ENCODE peak calls at places on chromosomes 5 and 9, in ten cellular contexts. A is suprapubic skin, S is SK-N-SH, F is HepG2, D is stomach, B is GM12878, L is esophagus muscularis mucosa, N is H1, E is sigmoid colon, I is upper lobe of left lung. R is an unnamed sample.

GRCh38 chr5:175491223-175491622 is 12.9 kb downstream of the SFXN1 start:
- DNase-seq in F (no peak), L (no peak), S (no peak), I (no peak), N (no peak), A (no peak), E (no peak), B (no peak), D (no peak), R (no peak)

GRCh38 chr9:133121200-133122166 is at the start of gene RALGDS:
- DNase-seq in F (peak; percentile 61), A (peak; percentile 94), E (peak; percentile 95), D (peak; percentile 93), B (no peak), S (peak; percentile 97), N (peak; percentile 94), I (peak; percentile 94), L (peak; percentile 97), R (peak; percentile 95)

GRCh38 chr5:43066799-43067741 is 27.0 kb upstream of the ANXA2R start:
- DNase-seq in N (peak; percentile 94), B (peak; percentile 74), I (peak; percentile 93), E (peak; percentile 93), F (peak; percentile 87), A (peak; percentile 92), D (peak; percentile 87), L (peak; percentile 97), S (peak; percentile 68), R (peak; percentile 91)

GRCh38 chr5:95178046-95178651 is 106.7 kb downstream of the MCTP1 start:
- DNase-seq in L (no peak), S (no peak), D (no peak), E (no peak), N (peak; percentile 71), A (no peak), F (peak; percentile 7), B (peak; percentile 12), I (no peak), R (no peak)

GRCh38 chr9:120014751-120015235 is 565.2 kb downstream of the CDK5RAP2 start:
- DNase-seq in F (no peak), B (no peak), E (no peak), L (no peak), N (no peak), D (no peak), S (no peak), I (no peak), A (no peak), R (no peak)

GRCh38 chr5:66881475-66882161 is 285.4 kb downstream of the MAST4 start:
- DNase-seq in L (no peak), I (peak; percentile 58), F (no peak), N (no peak), S (no peak), A (no peak), D (peak; percentile 70), E (no peak), B (no peak), R (no peak)

GRCh38 chr5:44842491-44843282 is 33.9 kb downstream of the MRPS30 start:
- DNase-seq in L (no peak), F (no peak), A (no peak), S (no peak), N (no peak), B (no peak), E (no peak), I (no peak), D (no peak), R (no peak)

GRCh38 chr9:91162311-91162710 is 199.4 kb downstream of the AUH start:
- DNase-seq in D (no peak), N (no peak), E (no peak), S (no peak), I (no peak), B (no peak), F (no peak), L (no peak), A (no peak), R (peak; percentile 6)

GRCh38 chr5:102975040-102975439 is 144.9 kb downstream of the GIN1 start:
- DNase-seq in F (no peak), I (no peak), B (no peak), L (no peak), S (no peak), E (no peak), N (no peak), A (no peak), D (no peak), R (no peak)

GRCh38 chr5:84242286-84242685 is 142.4 kb downstream of the EDIL3 start:
- DNase-seq in B (no peak), A (no peak), I (no peak), D (no peak), L (no peak), E (no peak), S (no peak), F (no peak), N (no peak), R (no peak)

GRCh38 chr5:106525438-106525837 is 1145.3 kb downstream of the EFNA5 start:
- DNase-seq in D (no peak), L (no peak), N (no peak), I (no peak), S (no peak), E (no peak), B (no peak), A (no peak), F (no peak), R (no peak)

GRCh38 chr5:106530150-106530549 is 1140.6 kb downstream of the EFNA5 start:
- DNase-seq in I (no peak), E (no peak), D (no peak), F (no peak), N (no peak), S (no peak), L (no peak), B (no peak), A (no peak), R (no peak)
- TF ChIP-seq EP300 in I (no peak), E (no peak), D (no peak), F (no peak), N (no peak), S (no peak), L (no peak), B (no peak), A (no peak), R (no peak)

DNA sequence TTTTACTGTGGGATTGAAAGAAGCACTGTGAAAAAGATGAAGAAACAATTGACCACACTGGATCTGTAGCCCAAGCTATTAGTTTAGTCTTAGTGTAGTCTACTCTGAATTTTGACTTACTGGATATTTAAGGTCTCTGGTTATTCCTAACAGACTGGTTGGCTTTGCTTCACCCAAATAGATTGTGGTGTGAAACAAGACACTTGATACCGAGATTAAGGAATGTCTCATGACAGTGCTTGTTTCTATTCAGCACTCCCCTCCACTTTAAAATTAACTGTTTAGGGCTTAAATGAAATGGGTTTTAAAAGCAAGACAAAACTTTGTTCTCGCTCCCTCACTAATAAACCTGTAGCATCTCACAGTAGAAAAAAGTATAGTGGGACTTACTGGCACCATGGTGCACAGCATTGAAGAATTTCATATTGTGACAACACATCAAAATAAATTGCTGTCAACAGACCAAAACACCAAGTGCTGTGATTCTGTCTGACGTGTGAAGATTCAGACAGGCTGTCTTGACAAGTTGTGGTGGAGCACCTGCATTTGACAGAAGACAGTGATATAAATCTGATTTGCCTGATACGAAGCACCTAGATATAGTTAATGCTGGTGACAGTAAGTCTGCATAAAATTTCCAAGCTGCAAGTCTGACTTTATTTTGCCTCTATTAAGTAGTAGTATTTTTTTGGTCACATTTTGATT is 73.1 kb downstream of the PBX3 start:
- DNase-seq in S (no peak), F (no peak), A (no peak), D (no peak), I (no peak), E (no peak), L (no peak), N (no peak), B (no peak), R (no peak)
- TF ChIP-seq POLR2AphosphoS5 in S (no peak), F (no peak), A (no peak), D (no peak), I (no peak), E (no peak), L (no peak), N (no peak), B (no peak), R (no peak)

DNA sequence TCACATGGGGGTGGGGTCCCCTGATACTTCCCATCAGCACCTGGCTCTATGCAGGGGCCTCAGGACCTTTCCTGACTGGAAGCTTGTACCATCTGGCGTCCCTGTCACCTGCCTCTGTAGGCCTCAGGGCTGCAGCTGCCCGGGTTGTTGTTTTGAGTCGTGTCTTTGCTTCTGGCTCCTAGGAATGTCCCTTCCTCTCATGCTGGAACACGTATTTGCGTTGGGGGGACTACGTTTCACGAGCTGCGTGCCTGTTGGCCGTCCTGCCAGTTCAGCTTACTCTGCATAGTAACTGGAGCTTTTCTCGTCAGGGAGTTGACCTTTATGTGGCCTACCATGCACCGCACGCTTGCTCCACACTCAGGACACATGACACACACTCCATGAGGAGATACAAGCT is 54.9 kb upstream of the IRX4 start:
- DNase-seq in I (no peak), B (no peak), E (no peak), F (no peak), L (no peak), A (no peak), S (no peak), N (no peak), D (no peak), R (no peak)
- H3K27me3 ChIP-seq in I (no peaks in the 10 kb centered on the region), B (no peaks in the 10 kb centered on the region), E (no peaks in the 10 kb centered on the region), F (peaks cover 37% of the 10 kb centered on the region), L (no peaks in the 10 kb centered on the region), A (peaks cover 3% of the 10 kb centered on the region), S (peaks cover 46% of the 10 kb centered on the region), N (no peaks in the 10 kb centered on the region), D (no peaks in the 10 kb centered on the region), R (peaks cover 8% of the 10 kb centered on the region)

GRCh38 chr5:136033848-136034247 is 5.1 kb downstream of the TGFBI start:
- DNase-seq in L (no peak), A (peak; percentile 60), F (no peak), B (no peak), D (no peak), E (peak; percentile 47), N (no peak), I (no peak), S (no peak), R (no peak)

GRCh38 chr5:136036293-136036911 is 7.6 kb downstream of the TGFBI start:
- DNase-seq in B (no peak), F (no peak), S (no peak), E (peak; percentile 35), A (peak; percentile 43), L (no peak), D (no peak), N (no peak), I (no peak), R (no peak)

GRCh38 chr5:136035837-136036236 is 7.0 kb downstream of the TGFBI start:
- DNase-seq in B (no peak), N (no peak), F (no peak), I (no peak), S (no peak), L (no peak), E (no peak), D (no peak), A (peak; percentile 42), R (no peak)

GRCh38 chr5:136034492-136034891 is 5.7 kb downstream of the TGFBI start:
- DNase-seq in E (peak; percentile 37), B (no peak), F (no peak), N (no peak), L (no peak), A (peak; percentile 46), S (no peak), I (no peak), D (no peak), R (no peak)

DNA sequence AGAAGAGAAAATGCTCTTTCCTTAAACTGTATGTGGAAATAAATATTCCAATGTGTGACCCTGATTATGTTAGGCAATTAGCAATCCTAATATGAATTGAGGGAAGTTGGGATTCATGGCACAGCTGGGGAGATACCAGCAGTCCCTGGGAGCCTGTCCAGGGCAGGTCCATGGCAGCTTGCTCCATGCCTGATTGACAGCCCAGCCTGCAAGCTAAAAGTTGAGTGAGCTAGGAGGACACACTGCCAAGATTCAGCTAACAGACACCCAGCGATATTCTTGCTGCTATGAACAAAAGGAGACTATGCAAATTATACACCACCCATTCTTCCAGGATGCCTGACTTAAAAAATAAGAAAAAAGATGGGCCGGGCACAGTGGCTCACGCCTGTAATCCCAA is 6.2 kb downstream of the TGFBI start:
- DNase-seq in D (no peak), E (peak; percentile 27), L (no peak), F (no peak), S (no peak), N (no peak), B (no peak), I (no peak), A (peak; percentile 33), R (no peak)
- TF ChIP-seq EP300 in D (no peak), E (no peak), L (no peak), F (no peak), S (peak; percentile 44), N (no peak), B (no peak), I (no peak), A (no peak), R (no peak)

R was measured in transverse colon.